ENCODE peak calls at places on chromosomes 7 and 10, in nine cellular contexts. One of them, this sample, is unnamed.

GRCh38 chr7:19113855-19114590 is 3.4 kb downstream of the TWIST1 start:
- DNase-seq in GM12892: no peak
- DNase-seq in testis: no peak
- DNase-seq in uterus: no peak
- DNase-seq in A549: no peak
- DNase-seq in GM12878: no peak
- DNase-seq in H54: peak
- DNase-seq in heart left ventricle: no peak
- DNase-seq in IMR-90: peak
- DNase-seq in this sample: no peak

GRCh38 chr7:140876519-140877248 is 48.0 kb downstream of the BRAF start:
- DNase-seq in heart left ventricle: no peak
- DNase-seq in A549: no peak
- DNase-seq in H54: no peak
- DNase-seq in GM12892: no peak
- DNase-seq in GM12878: peak
- DNase-seq in IMR-90: peak
- DNase-seq in uterus: no peak
- DNase-seq in testis: no peak
- DNase-seq in this sample: peak

GRCh38 chr10:18340496-18341051 is 200.3 kb downstream of the CACNB2 start:
- DNase-seq in A549: no peak
- DNase-seq in uterus: no peak
- DNase-seq in IMR-90: peak
- DNase-seq in GM12892: no peak
- DNase-seq in GM12878: no peak
- DNase-seq in H54: no peak
- DNase-seq in testis: peak
- DNase-seq in heart left ventricle: peak
- DNase-seq in this sample: no peak

GRCh38 chr7:18400726-18401125 is 94.8 kb upstream of the HDAC9 start:
- DNase-seq in H54: no peak
- DNase-seq in GM12878: no peak
- DNase-seq in testis: no peak
- DNase-seq in GM12892: no peak
- DNase-seq in A549: no peak
- DNase-seq in IMR-90: peak
- DNase-seq in uterus: no peak
- DNase-seq in heart left ventricle: no peak
- DNase-seq in this sample: no peak

GRCh38 chr10:48459270-48460147 is 145.4 kb downstream of the ARHGAP22 start:
- DNase-seq in GM12878: no peak
- DNase-seq in H54: no peak
- DNase-seq in IMR-90: no peak
- DNase-seq in A549: no peak
- DNase-seq in GM12892: no peak
- DNase-seq in uterus: no peak
- DNase-seq in testis: no peak
- DNase-seq in heart left ventricle: peak
- DNase-seq in this sample: no peak

GRCh38 chr7:47574473-47575328 is 7.2 kb downstream of the TNS3 start:
- DNase-seq in IMR-90: peak
- DNase-seq in GM12892: no peak
- DNase-seq in A549: peak
- DNase-seq in heart left ventricle: no peak
- DNase-seq in H54: no peak
- DNase-seq in uterus: no peak
- DNase-seq in testis: peak
- DNase-seq in GM12878: peak
- DNase-seq in this sample: peak

GRCh38 chr7:47988496-47989386 is 9.3 kb upstream of the HUS1 start:
- DNase-seq in H54: no peak
- DNase-seq in uterus: no peak
- DNase-seq in IMR-90: peak
- DNase-seq in A549: peak
- DNase-seq in heart left ventricle: no peak
- DNase-seq in GM12892: no peak
- DNase-seq in GM12878: no peak
- DNase-seq in testis: no peak
- DNase-seq in this sample: peak

GRCh38 chr7:155509025-155509724 is 37.2 kb downstream of the CNPY1 start:
- DNase-seq in GM12892: no peak
- DNase-seq in testis: no peak
- DNase-seq in heart left ventricle: no peak
- DNase-seq in GM12878: no peak
- DNase-seq in uterus: no peak
- DNase-seq in H54: no peak
- DNase-seq in IMR-90: no peak
- DNase-seq in A549: no peak
- DNase-seq in this sample: no peak

GRCh38 chr10:114686013-114686412 is 27.9 kb upstream of the ABLIM1 start:
- DNase-seq in H54: no peak
- DNase-seq in heart left ventricle: no peak
- DNase-seq in GM12892: no peak
- DNase-seq in GM12878: no peak
- DNase-seq in testis: no peak
- DNase-seq in uterus: no peak
- DNase-seq in A549: no peak
- DNase-seq in IMR-90: no peak
- DNase-seq in this sample: no peak

GRCh38 chr7:142391191-142391992 is 133.5 kb upstream of the PRSS58 start:
- DNase-seq in heart left ventricle: no peak
- DNase-seq in A549: no peak
- DNase-seq in testis: peak
- DNase-seq in IMR-90: peak
- DNase-seq in GM12892: no peak
- DNase-seq in H54: no peak
- DNase-seq in GM12878: no peak
- DNase-seq in uterus: no peak
- DNase-seq in this sample: peak

GRCh38 chr10:44974082-44974627 is 4.5 kb downstream of the DEPP1 start:
- DNase-seq in GM12892: no peak
- DNase-seq in H54: no peak
- DNase-seq in A549: no peak
- DNase-seq in heart left ventricle: no peak
- DNase-seq in uterus: no peak
- DNase-seq in IMR-90: no peak
- DNase-seq in GM12878: no peak
- DNase-seq in testis: no peak
- DNase-seq in this sample: peak

GRCh38 chr10:44973323-44974081 is 5.1 kb downstream of the DEPP1 start:
- DNase-seq in uterus: no peak
- DNase-seq in H54: no peak
- DNase-seq in heart left ventricle: no peak
- DNase-seq in A549: no peak
- DNase-seq in GM12892: no peak
- DNase-seq in GM12878: no peak
- DNase-seq in IMR-90: no peak
- DNase-seq in testis: no peak
- DNase-seq in this sample: peak

GRCh38 chr10:44976352-44977198 is 2.0 kb downstream of the DEPP1 start:
- DNase-seq in A549: no peak
- DNase-seq in H54: no peak
- DNase-seq in IMR-90: no peak
- DNase-seq in heart left ventricle: no peak
- DNase-seq in uterus: no peak
- DNase-seq in GM12892: no peak
- DNase-seq in GM12878: no peak
- DNase-seq in testis: no peak
- DNase-seq in this sample: no peak

GRCh38 chr10:44975487-44976331 is 2.9 kb downstream of the DEPP1 start:
- DNase-seq in GM12892: no peak
- DNase-seq in testis: peak
- DNase-seq in GM12878: no peak
- DNase-seq in A549: peak
- DNase-seq in IMR-90: peak
- DNase-seq in uterus: peak
- DNase-seq in heart left ventricle: no peak
- DNase-seq in H54: peak
- DNase-seq in this sample: peak

DNA sequence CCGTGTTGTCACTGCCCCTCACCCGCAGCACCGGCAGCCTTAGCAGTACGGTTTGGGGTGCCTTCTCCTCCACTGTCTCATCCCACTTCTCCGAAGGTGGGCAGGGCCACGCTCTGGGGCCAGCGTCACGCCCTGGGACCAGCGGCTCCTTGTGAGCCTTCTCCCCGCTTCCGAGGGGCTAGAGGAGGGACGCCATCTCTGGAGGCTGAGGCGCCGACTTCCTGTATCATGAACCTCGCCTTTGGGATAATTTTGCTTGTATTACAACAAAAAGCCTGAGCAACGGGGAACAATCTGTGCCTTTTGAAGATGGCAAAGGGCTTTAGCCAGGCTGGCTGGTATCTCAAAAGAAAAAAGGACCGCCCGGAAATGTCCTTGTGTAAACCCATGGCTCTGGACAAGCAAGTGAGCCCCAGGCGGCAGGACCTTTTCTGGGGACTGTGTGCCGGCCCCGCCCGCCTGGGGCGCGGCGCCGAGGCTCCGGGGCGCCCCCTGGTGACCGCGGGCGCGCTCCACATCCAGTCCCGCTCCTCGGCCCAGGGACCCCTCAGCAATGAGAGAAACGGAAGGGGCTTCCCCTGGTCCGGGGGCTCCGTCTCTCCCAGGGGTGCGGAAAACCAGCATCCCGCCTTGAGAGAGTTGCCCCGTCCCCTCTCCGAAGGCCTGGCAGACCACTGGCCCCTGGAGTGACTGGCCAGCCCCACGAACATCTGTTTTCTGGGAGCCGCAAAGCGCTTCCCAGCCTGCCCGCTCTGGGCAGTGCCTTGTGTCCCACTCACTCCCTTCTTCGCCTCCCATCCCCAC is 3.8 kb downstream of the DEPP1 start:
- DNase-seq in H54: peak
- DNase-seq in heart left ventricle: peak
- DNase-seq in GM12878: no peak
- DNase-seq in testis: peak
- DNase-seq in uterus: peak
- DNase-seq in IMR-90: no peak
- DNase-seq in A549: peak
- DNase-seq in GM12892: peak
- DNase-seq in this sample: peak
- TF ChIP-seq POLR2A in H54: peak
- TF ChIP-seq POLR2A in heart left ventricle: peak
- TF ChIP-seq POLR2A in GM12878: peak
- TF ChIP-seq POLR2A in testis: no peak
- TF ChIP-seq POLR2A in uterus: peak
- TF ChIP-seq POLR2A in IMR-90: peak
- TF ChIP-seq POLR2A in A549: no peak
- TF ChIP-seq POLR2A in GM12892: no peak
- TF ChIP-seq POLR2A in this sample: peak

GRCh38 chr10:78744521-78745090 is 324.2 kb upstream of the ZMIZ1 start:
- DNase-seq in GM12878: no peak
- DNase-seq in uterus: no peak
- DNase-seq in heart left ventricle: peak
- DNase-seq in A549: no peak
- DNase-seq in IMR-90: no peak
- DNase-seq in testis: peak
- DNase-seq in GM12892: no peak
- DNase-seq in H54: no peak
- DNase-seq in this sample: no peak
- TF ChIP-seq POLR2A in GM12878: no peak
- TF ChIP-seq POLR2A in uterus: no peak
- TF ChIP-seq POLR2A in heart left ventricle: no peak
- TF ChIP-seq POLR2A in A549: no peak
- TF ChIP-seq POLR2A in IMR-90: no peak
- TF ChIP-seq POLR2A in testis: no peak
- TF ChIP-seq POLR2A in GM12892: no peak
- TF ChIP-seq POLR2A in H54: no peak
- TF ChIP-seq POLR2A in this sample: no peak

DNA sequence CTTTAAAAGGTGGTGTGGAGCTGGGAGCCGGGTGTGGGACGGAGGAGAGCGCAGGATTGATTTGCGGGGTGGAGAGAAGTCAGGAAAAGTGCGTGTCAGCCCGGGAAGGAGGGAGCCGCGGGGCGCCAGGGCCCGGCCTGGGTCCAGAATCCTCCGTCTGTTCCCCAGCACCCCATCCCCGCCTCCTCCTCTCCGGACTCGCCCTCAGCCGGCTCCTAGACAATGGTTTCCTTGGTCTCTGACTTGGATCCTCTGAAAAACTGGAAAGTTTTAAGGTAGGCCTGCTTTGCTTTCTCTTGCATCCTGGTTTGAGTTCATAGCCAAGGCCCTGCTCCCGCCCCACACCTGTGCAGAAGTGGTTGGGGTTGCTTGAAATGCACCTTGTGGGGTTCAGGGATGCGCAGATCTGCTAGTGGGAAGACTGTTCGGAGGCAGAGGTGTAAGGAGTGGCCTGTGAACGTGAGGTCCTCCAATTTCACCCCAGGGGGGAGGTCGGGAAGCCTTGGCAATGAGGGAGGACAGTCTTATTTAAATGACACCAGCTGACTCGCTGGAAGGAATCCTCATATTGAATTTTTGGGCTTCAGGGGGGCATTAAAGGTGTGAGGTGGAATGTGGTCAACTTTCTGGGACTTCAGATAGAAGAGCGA is 219.0 kb upstream of the CELF2 start:
- DNase-seq in heart left ventricle: peak
- DNase-seq in GM12878: no peak
- DNase-seq in testis: peak
- DNase-seq in GM12892: no peak
- DNase-seq in uterus: peak
- DNase-seq in H54: no peak
- DNase-seq in IMR-90: no peak
- DNase-seq in A549: no peak
- DNase-seq in this sample: no peak
- TF ChIP-seq POLR2A in heart left ventricle: no peak
- TF ChIP-seq POLR2A in GM12878: no peak
- TF ChIP-seq POLR2A in testis: no peak
- TF ChIP-seq POLR2A in GM12892: no peak
- TF ChIP-seq POLR2A in uterus: no peak
- TF ChIP-seq POLR2A in H54: no peak
- TF ChIP-seq POLR2A in IMR-90: no peak
- TF ChIP-seq POLR2A in A549: no peak
- TF ChIP-seq POLR2A in this sample: no peak

GRCh38 chr7:149865437-149865836 is 8.3 kb upstream of the ATP6V0E2 start:
- DNase-seq in heart left ventricle: no peak
- DNase-seq in A549: no peak
- DNase-seq in H54: no peak
- DNase-seq in GM12878: no peak
- DNase-seq in GM12892: no peak
- DNase-seq in uterus: no peak
- DNase-seq in IMR-90: peak
- DNase-seq in testis: no peak
- DNase-seq in this sample: peak

GRCh38 chr7:149863500-149863899 is 10.3 kb upstream of the ATP6V0E2 start:
- DNase-seq in H54: no peak
- DNase-seq in A549: no peak
- DNase-seq in GM12892: no peak
- DNase-seq in heart left ventricle: no peak
- DNase-seq in testis: no peak
- DNase-seq in GM12878: no peak
- DNase-seq in IMR-90: no peak
- DNase-seq in uterus: no peak
- DNase-seq in this sample: no peak

GRCh38 chr7:149866139-149866785 is 7.5 kb upstream of the ATP6V0E2 start:
- DNase-seq in IMR-90: no peak
- DNase-seq in uterus: no peak
- DNase-seq in GM12892: no peak
- DNase-seq in A549: no peak
- DNase-seq in H54: no peak
- DNase-seq in heart left ventricle: no peak
- DNase-seq in GM12878: no peak
- DNase-seq in testis: no peak
- DNase-seq in this sample: no peak

GRCh38 chr7:149864023-149864422 is 9.7 kb upstream of the ATP6V0E2 start:
- DNase-seq in IMR-90: no peak
- DNase-seq in testis: no peak
- DNase-seq in heart left ventricle: no peak
- DNase-seq in A549: no peak
- DNase-seq in H54: no peak
- DNase-seq in uterus: no peak
- DNase-seq in GM12892: no peak
- DNase-seq in GM12878: no peak
- DNase-seq in this sample: no peak

GRCh38 chr7:149864751-149865150 is 9.0 kb upstream of the ATP6V0E2 start:
- DNase-seq in uterus: no peak
- DNase-seq in A549: no peak
- DNase-seq in testis: no peak
- DNase-seq in GM12878: no peak
- DNase-seq in H54: no peak
- DNase-seq in GM12892: no peak
- DNase-seq in heart left ventricle: no peak
- DNase-seq in IMR-90: no peak
- DNase-seq in this sample: no peak
- TF ChIP-seq POLR2A in uterus: no peak
- TF ChIP-seq POLR2A in A549: no peak
- TF ChIP-seq POLR2A in testis: no peak
- TF ChIP-seq POLR2A in GM12878: no peak
- TF ChIP-seq POLR2A in H54: no peak
- TF ChIP-seq POLR2A in GM12892: no peak
- TF ChIP-seq POLR2A in heart left ventricle: no peak
- TF ChIP-seq POLR2A in IMR-90: no peak
- TF ChIP-seq POLR2A in this sample: no peak